ENCODE peak calls at places on chromosomes 6 and 20, in ten cellular contexts. One of them, this sample, is unnamed.

GRCh38 chr6:27161946-27162603 is 85.4 kb upstream of the PRSS16 start:
- DNase-seq in GM12892: no peak
- DNase-seq in HCT116: peak; percentile 62
- DNase-seq in lower leg skin: no peak
- DNase-seq in esophagus muscularis mucosa: no peak
- DNase-seq in A549: no peak
- DNase-seq in tibial nerve: no peak
- DNase-seq in ovary: peak; percentile 61
- DNase-seq in body of pancreas: peak; percentile 35
- DNase-seq in stomach: no peak
- DNase-seq in this sample: no peak

GRCh38 chr6:113047148-113047547 is 700.0 kb downstream of the RFPL4B start:
- DNase-seq in GM12892: no peak
- DNase-seq in esophagus muscularis mucosa: no peak
- DNase-seq in ovary: no peak
- DNase-seq in HCT116: no peak
- DNase-seq in A549: no peak
- DNase-seq in stomach: no peak
- DNase-seq in lower leg skin: no peak
- DNase-seq in body of pancreas: no peak
- DNase-seq in tibial nerve: no peak
- DNase-seq in this sample: no peak

GRCh38 chr20:25310268-25310920 is 62.5 kb downstream of the PYGB start:
- DNase-seq in body of pancreas: peak; percentile 66
- DNase-seq in esophagus muscularis mucosa: no peak
- DNase-seq in ovary: peak; percentile 46
- DNase-seq in tibial nerve: peak; percentile 41
- DNase-seq in lower leg skin: no peak
- DNase-seq in GM12892: no peak
- DNase-seq in A549: peak; percentile 97
- DNase-seq in stomach: peak; percentile 58
- DNase-seq in HCT116: peak; percentile 73
- DNase-seq in this sample: peak; percentile 77

GRCh38 chr20:13139459-13140150 is 81.5 kb upstream of the ISM1 start:
- DNase-seq in HCT116: no peak
- DNase-seq in body of pancreas: no peak
- DNase-seq in stomach: no peak
- DNase-seq in tibial nerve: no peak
- DNase-seq in lower leg skin: no peak
- DNase-seq in GM12892: no peak
- DNase-seq in A549: no peak
- DNase-seq in esophagus muscularis mucosa: no peak
- DNase-seq in ovary: no peak
- DNase-seq in this sample: no peak

GRCh38 chr20:53917145-53918009 is 153.0 kb downstream of the BCAS1 start:
- DNase-seq in lower leg skin: peak; percentile 90
- DNase-seq in body of pancreas: peak; percentile 54
- DNase-seq in A549: no peak
- DNase-seq in GM12892: no peak
- DNase-seq in tibial nerve: peak; percentile 37
- DNase-seq in stomach: peak; percentile 44
- DNase-seq in esophagus muscularis mucosa: no peak
- DNase-seq in ovary: peak; percentile 57
- DNase-seq in HCT116: no peak
- DNase-seq in this sample: no peak

GRCh38 chr6:130632288-130632687 is 194.9 kb upstream of the SMLR1 start:
- DNase-seq in ovary: no peak
- DNase-seq in tibial nerve: no peak
- DNase-seq in A549: no peak
- DNase-seq in stomach: no peak
- DNase-seq in GM12892: no peak
- DNase-seq in esophagus muscularis mucosa: no peak
- DNase-seq in body of pancreas: no peak
- DNase-seq in HCT116: no peak
- DNase-seq in lower leg skin: no peak
- DNase-seq in this sample: no peak

GRCh38 chr20:25007491-25008305 is 15.1 kb upstream of the APMAP start:
- DNase-seq in lower leg skin: peak; percentile 80
- DNase-seq in body of pancreas: no peak
- DNase-seq in GM12892: no peak
- DNase-seq in HCT116: no peak
- DNase-seq in A549: no peak
- DNase-seq in stomach: no peak
- DNase-seq in tibial nerve: no peak
- DNase-seq in ovary: no peak
- DNase-seq in esophagus muscularis mucosa: no peak
- DNase-seq in this sample: no peak

GRCh38 chr6:26487466-26487865 is 12.6 kb upstream of the BTN1A1 start:
- DNase-seq in ovary: no peak
- DNase-seq in A549: no peak
- DNase-seq in esophagus muscularis mucosa: no peak
- DNase-seq in tibial nerve: no peak
- DNase-seq in GM12892: no peak
- DNase-seq in stomach: no peak
- DNase-seq in HCT116: no peak
- DNase-seq in lower leg skin: no peak
- DNase-seq in body of pancreas: no peak
- DNase-seq in this sample: no peak

GRCh38 chr20:20017001-20017851 is at the start of gene NAA20:
- DNase-seq in HCT116: peak; percentile 91
- DNase-seq in stomach: peak; percentile 95
- DNase-seq in GM12892: peak; percentile 89
- DNase-seq in A549: peak; percentile 98
- DNase-seq in tibial nerve: peak; percentile 79
- DNase-seq in esophagus muscularis mucosa: peak; percentile 97
- DNase-seq in ovary: peak; percentile 92
- DNase-seq in body of pancreas: peak; percentile 94
- DNase-seq in lower leg skin: peak; percentile 99
- DNase-seq in this sample: peak; percentile 96

GRCh38 chr20:11453430-11453829 is 464.3 kb upstream of the BTBD3 start:
- DNase-seq in ovary: no peak
- DNase-seq in stomach: no peak
- DNase-seq in HCT116: no peak
- DNase-seq in tibial nerve: no peak
- DNase-seq in lower leg skin: no peak
- DNase-seq in body of pancreas: no peak
- DNase-seq in esophagus muscularis mucosa: no peak
- DNase-seq in A549: peak; percentile 14
- DNase-seq in GM12892: no peak
- DNase-seq in this sample: no peak

GRCh38 chr20:31551163-31551562 is 36.9 kb downstream of the HM13 start:
- DNase-seq in ovary: no peak
- DNase-seq in esophagus muscularis mucosa: no peak
- DNase-seq in lower leg skin: no peak
- DNase-seq in HCT116: no peak
- DNase-seq in GM12892: no peak
- DNase-seq in A549: no peak
- DNase-seq in body of pancreas: no peak
- DNase-seq in tibial nerve: no peak
- DNase-seq in stomach: no peak
- DNase-seq in this sample: no peak

DNA sequence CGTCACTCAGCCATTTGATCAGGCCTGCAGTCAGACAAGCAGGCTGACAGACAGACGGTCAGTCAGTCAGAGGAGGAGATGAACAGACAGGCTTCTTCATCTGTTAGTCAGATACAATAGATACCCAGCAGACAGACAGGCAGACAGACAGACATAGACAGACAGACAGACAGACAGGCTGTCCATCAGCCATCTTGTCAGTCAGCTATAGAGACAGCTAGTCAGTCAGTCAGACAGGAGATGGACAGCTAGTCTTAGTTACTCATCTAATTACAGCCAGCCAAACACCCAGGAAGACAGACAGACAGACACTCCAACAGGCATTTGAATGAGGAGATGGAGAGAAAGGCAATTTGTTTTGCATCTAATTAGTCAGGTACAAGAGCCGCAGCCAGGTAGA is 36.4 kb downstream of the KCNB1 start:
- DNase-seq in esophagus muscularis mucosa: no peak
- DNase-seq in stomach: no peak
- DNase-seq in A549: no peak
- DNase-seq in lower leg skin: no peak
- DNase-seq in HCT116: no peak
- DNase-seq in GM12892: no peak
- DNase-seq in body of pancreas: no peak
- DNase-seq in tibial nerve: no peak
- DNase-seq in ovary: no peak
- DNase-seq in this sample: no peak
- TF ChIP-seq POLR2A in esophagus muscularis mucosa: no peak
- TF ChIP-seq POLR2A in stomach: no peak
- TF ChIP-seq POLR2A in A549: no peak
- TF ChIP-seq POLR2A in lower leg skin: no peak
- TF ChIP-seq POLR2A in HCT116: no peak
- TF ChIP-seq POLR2A in GM12892: no peak
- TF ChIP-seq POLR2A in body of pancreas: no peak
- TF ChIP-seq POLR2A in tibial nerve: no peak
- TF ChIP-seq POLR2A in ovary: no peak
- TF ChIP-seq POLR2A in this sample: no peak

DNA sequence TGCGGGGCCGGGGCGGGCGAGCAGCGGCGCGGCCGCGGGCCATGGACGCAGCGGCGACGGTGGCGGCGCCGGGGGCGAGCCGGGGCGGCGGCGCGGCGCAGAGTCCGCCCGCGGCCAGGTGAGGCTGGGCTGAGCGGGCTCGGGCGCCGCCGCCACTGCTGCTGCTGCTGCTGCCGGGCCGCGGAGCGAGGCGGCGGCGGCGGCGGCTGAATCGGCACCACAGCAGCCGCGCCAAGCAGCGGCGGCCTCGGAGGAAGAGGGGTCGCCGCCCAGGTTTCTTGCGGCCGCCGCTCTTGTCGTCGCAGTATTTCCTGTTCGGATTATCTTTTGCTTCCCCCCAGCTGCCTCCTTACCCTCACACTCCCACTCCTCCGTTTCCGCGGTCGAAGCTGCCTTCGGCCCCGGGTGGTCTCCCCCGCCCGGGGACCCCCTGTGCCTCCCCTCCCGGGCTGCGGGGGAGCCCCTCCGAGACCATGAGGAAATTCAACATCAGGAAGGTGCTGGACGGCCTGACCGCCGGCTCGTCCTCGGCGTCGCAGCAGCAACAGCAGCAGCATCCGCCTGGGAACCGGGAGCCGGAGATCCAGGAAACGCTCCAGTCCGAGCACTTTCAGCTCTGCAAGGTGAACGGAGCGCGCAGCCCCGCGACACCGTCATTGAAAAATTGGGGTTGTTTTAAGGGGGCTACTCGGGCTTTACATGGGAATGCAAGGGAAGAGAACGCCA is at the start of gene STXBP5:
- DNase-seq in stomach: peak; percentile 66
- DNase-seq in tibial nerve: no peak
- DNase-seq in ovary: peak; percentile 47
- DNase-seq in GM12892: no peak
- DNase-seq in body of pancreas: peak; percentile 66
- DNase-seq in esophagus muscularis mucosa: no peak
- DNase-seq in HCT116: no peak
- DNase-seq in lower leg skin: peak; percentile 93
- DNase-seq in A549: no peak
- DNase-seq in this sample: no peak
- TF ChIP-seq POLR2A in stomach: no peak
- TF ChIP-seq POLR2A in tibial nerve: no peak
- TF ChIP-seq POLR2A in ovary: no peak
- TF ChIP-seq POLR2A in GM12892: no peak
- TF ChIP-seq POLR2A in body of pancreas: peak; percentile 59
- TF ChIP-seq POLR2A in esophagus muscularis mucosa: no peak
- TF ChIP-seq POLR2A in HCT116: no peak
- TF ChIP-seq POLR2A in lower leg skin: no peak
- TF ChIP-seq POLR2A in A549: no peak
- TF ChIP-seq POLR2A in this sample: no peak

DNA sequence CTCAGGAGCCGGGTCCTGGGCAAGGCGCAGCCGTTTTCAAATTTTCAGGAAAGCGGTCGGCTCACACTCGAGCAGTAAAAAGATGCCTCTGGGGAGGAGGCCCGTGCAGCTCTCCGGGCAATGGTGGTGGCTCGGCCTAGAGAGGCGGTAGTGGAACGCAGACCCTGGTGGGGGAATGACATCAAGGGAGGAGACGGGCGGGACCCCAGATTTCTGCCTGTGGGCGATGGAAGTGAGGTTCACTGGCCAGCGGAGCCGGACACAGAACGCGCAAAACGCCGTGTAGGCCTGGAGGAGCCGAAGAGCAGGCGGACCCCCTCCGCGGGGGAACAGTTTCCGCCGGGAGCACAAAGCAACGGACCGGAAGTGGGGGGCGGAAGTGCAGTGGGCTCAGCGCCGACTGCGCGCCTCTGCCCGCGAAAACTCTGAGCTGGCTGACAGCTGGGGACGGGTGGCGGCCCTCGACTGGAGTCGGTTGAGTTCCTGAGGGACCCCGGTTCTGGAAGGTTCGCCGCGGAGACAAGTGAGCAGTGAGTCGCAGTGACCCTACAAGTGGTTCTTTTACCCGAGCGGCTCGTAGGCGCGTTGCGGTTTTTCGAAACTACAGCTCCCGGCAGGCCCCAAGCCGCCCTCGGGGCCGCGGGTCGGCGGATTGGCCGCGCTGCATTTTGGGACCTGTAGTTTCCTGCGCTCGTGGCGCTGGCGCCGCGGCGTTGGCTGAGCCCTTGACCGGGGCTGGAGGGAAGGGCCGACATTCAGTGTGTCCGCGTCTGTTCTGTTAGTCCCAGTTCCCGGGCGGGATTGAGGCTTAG is at the start of gene RTEL1:
- DNase-seq in body of pancreas: peak; percentile 87
- DNase-seq in stomach: peak; percentile 93
- DNase-seq in GM12892: peak; percentile 100
- DNase-seq in ovary: peak; percentile 90
- DNase-seq in A549: peak; percentile 97
- DNase-seq in tibial nerve: peak; percentile 82
- DNase-seq in esophagus muscularis mucosa: peak; percentile 97
- DNase-seq in lower leg skin: peak; percentile 98
- DNase-seq in HCT116: peak; percentile 80
- DNase-seq in this sample: peak; percentile 99
- TF ChIP-seq POLR2A in body of pancreas: peak; percentile 57
- TF ChIP-seq POLR2A in stomach: no peak
- TF ChIP-seq POLR2A in GM12892: no peak
- TF ChIP-seq POLR2A in ovary: peak; percentile 60
- TF ChIP-seq POLR2A in A549: no peak
- TF ChIP-seq POLR2A in tibial nerve: no peak
- TF ChIP-seq POLR2A in esophagus muscularis mucosa: peak; percentile 54
- TF ChIP-seq POLR2A in lower leg skin: no peak
- TF ChIP-seq POLR2A in HCT116: no peak
- TF ChIP-seq POLR2A in this sample: peak; percentile 63

DNA sequence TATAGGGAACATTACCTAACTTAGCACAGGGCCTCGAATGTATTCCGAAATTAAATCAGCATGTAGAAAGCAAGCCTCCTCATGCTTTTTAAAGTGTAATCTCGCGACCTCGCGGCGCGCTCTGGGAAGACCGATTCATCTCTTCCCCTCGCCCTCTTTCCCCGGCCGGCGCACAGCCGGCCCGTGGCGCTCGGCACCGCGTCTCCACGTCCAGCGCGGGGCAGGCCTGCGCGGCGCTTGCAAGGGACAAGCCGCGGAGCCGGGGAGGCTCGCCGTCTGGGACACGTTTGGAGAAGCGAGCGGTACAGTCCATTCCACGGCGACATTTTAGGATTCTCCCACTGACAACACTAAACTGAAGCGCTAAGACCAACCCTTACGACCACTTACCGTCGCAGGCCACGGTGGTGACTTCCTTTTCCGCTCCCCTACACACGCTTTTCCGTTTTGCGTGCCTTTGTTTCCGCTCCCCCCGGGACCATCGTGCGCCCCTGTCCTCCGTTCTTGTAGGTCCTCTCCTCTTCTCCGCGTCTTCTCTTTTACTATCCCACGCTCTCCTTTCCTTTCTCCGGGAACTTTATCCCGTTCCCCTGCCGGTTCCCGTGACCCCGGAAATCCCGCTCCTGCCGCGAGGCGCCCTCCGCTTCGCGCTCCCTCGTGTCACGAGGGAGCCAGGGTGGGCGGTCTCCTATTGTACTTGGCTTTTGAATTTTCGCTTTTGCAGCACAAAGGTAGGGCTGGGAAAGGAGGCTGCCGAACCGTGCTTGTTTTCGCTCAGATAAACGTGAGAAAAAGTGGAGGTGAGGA is at the start of gene ECHDC1:
- DNase-seq in body of pancreas: peak; percentile 41
- DNase-seq in ovary: peak; percentile 54
- DNase-seq in tibial nerve: peak; percentile 23
- DNase-seq in GM12892: peak; percentile 38
- DNase-seq in A549: peak; percentile 64
- DNase-seq in stomach: peak; percentile 55
- DNase-seq in HCT116: peak; percentile 62
- DNase-seq in lower leg skin: peak; percentile 89
- DNase-seq in esophagus muscularis mucosa: no peak
- DNase-seq in this sample: peak; percentile 29
- TF ChIP-seq POLR2A in body of pancreas: peak; percentile 67
- TF ChIP-seq POLR2A in ovary: no peak
- TF ChIP-seq POLR2A in tibial nerve: no peak
- TF ChIP-seq POLR2A in GM12892: peak; percentile 95
- TF ChIP-seq POLR2A in A549: peak; percentile 68
- TF ChIP-seq POLR2A in stomach: no peak
- TF ChIP-seq POLR2A in HCT116: peak; percentile 74
- TF ChIP-seq POLR2A in lower leg skin: no peak
- TF ChIP-seq POLR2A in esophagus muscularis mucosa: no peak
- TF ChIP-seq POLR2A in this sample: peak; percentile 63

This sample was measured in H54.